ENCODE peak calls at places on chromosome 12, in four cellular contexts. H is aorta, N is GM03348, Z is HuH-7.5. F is an unnamed sample.

GRCh38 chr12:120496353-120497340 is 734 bp downstream of the DYNLL1 start:
- DNase-seq in Z (peak; percentile 33), N (peak; percentile 87), H (peak; percentile 82), F (peak; percentile 49)

GRCh38 chr12:8544295-8544694 is 3.6 kb upstream of the CLEC4E start:
- DNase-seq in Z (peak; percentile 48), H (peak; percentile 71), N (peak; percentile 75), F (peak; percentile 23)

GRCh38 chr12:45223868-45224267 is 8.0 kb downstream of the ANO6 start:
- DNase-seq in N (no peak), Z (no peak), H (no peak), F (no peak)

GRCh38 chr12:98174410-98174809 is 341.0 kb upstream of the TMPO start:
- DNase-seq in Z (no peak), H (no peak), N (no peak), F (no peak)

GRCh38 chr12:49026678-49027480 is 8.3 kb upstream of the PRKAG1 start:
- DNase-seq in N (no peak), H (peak; percentile 44), Z (no peak), F (no peak)

GRCh38 chr12:37545759-37546158 is 770.8 kb upstream of the ALG10B start:
- DNase-seq in H (no peak), Z (no peak), N (no peak), F (no peak)

GRCh38 chr12:32201996-32202395 is 95.3 kb downstream of the BICD1 start:
- DNase-seq in Z (no peak), N (no peak), H (peak; percentile 55), F (no peak)

GRCh38 chr12:66165141-66165540 is 4.7 kb downstream of the TMBIM4 start:
- DNase-seq in N (no peak), Z (no peak), H (no peak), F (no peak)

GRCh38 chr12:75710361-75711069 is 199.1 kb upstream of the KRR1 start:
- DNase-seq in N (no peak), H (no peak), Z (no peak), F (no peak)

GRCh38 chr12:104410786-104411185 is 46.0 kb upstream of the CHST11 start:
- DNase-seq in N (peak; percentile 43), H (no peak), Z (no peak), F (no peak)

GRCh38 chr12:121190523-121191031 is 19.4 kb upstream of the P2RX4 start:
- DNase-seq in Z (no peak), H (no peak), N (peak; percentile 93), F (peak; percentile 72)

GRCh38 chr12:42447371-42447786 is 121.4 kb downstream of the PPHLN1 start:
- DNase-seq in N (no peak), Z (no peak), H (no peak), F (no peak)

GRCh38 chr12:121227294-121227693 is 17.4 kb downstream of the P2RX4 start:
- DNase-seq in Z (peak; percentile 39), H (no peak), N (no peak), F (no peak)